ENCODE peak calls at places on chromosome 4, in nine cellular contexts. One of them, this sample, is unnamed.

GRCh38 chr4:47510506-47511143 is 25.6 kb downstream of the ATP10D start:
- DNase-seq in NCI-H1930: no peak
- DNase-seq in coronary artery: no peak
- DNase-seq in GM10248: peak; percentile 57
- DNase-seq in neural progenitor cell: no peak
- DNase-seq in nephron progenitor cell: no peak
- DNase-seq in breast epithelium: no peak
- DNase-seq in stimulated activated CD8-positive, alpha-beta memory T cell treated with anti-CD3 and anti-CD28 coated beads, Interleukin-2, amount 100 ng/mL, for 48 hours: no peak
- DNase-seq in choroid plexus epithelial cell: peak; percentile 62
- DNase-seq in this sample: no peak

GRCh38 chr4:153335665-153336064 is 8.8 kb upstream of the MND1 start:
- DNase-seq in NCI-H1930: no peak
- DNase-seq in coronary artery: no peak
- DNase-seq in GM10248: no peak
- DNase-seq in neural progenitor cell: no peak
- DNase-seq in nephron progenitor cell: no peak
- DNase-seq in breast epithelium: no peak
- DNase-seq in stimulated activated CD8-positive, alpha-beta memory T cell treated with anti-CD3 and anti-CD28 coated beads, Interleukin-2, amount 100 ng/mL, for 48 hours: no peak
- DNase-seq in choroid plexus epithelial cell: peak; percentile 24
- DNase-seq in this sample: no peak

GRCh38 chr4:74549936-74550335 is 105.0 kb downstream of the AREG start:
- DNase-seq in NCI-H1930: no peak
- DNase-seq in coronary artery: no peak
- DNase-seq in GM10248: no peak
- DNase-seq in neural progenitor cell: no peak
- DNase-seq in nephron progenitor cell: no peak
- DNase-seq in breast epithelium: no peak
- DNase-seq in stimulated activated CD8-positive, alpha-beta memory T cell treated with anti-CD3 and anti-CD28 coated beads, Interleukin-2, amount 100 ng/mL, for 48 hours: no peak
- DNase-seq in choroid plexus epithelial cell: peak; percentile 44
- DNase-seq in this sample: no peak

GRCh38 chr4:87038837-87039715 is 104.3 kb downstream of the AFF1 start:
- DNase-seq in NCI-H1930: no peak
- DNase-seq in coronary artery: peak; percentile 92
- DNase-seq in GM10248: no peak
- DNase-seq in neural progenitor cell: peak; percentile 95
- DNase-seq in nephron progenitor cell: peak; percentile 73
- DNase-seq in breast epithelium: peak; percentile 48
- DNase-seq in stimulated activated CD8-positive, alpha-beta memory T cell treated with anti-CD3 and anti-CD28 coated beads, Interleukin-2, amount 100 ng/mL, for 48 hours: no peak
- DNase-seq in choroid plexus epithelial cell: peak; percentile 82
- DNase-seq in this sample: peak; percentile 80

GRCh38 chr4:62018537-62018936 is 818.4 kb downstream of the ADGRL3 start:
- DNase-seq in NCI-H1930: no peak
- DNase-seq in coronary artery: no peak
- DNase-seq in GM10248: no peak
- DNase-seq in neural progenitor cell: peak; percentile 28
- DNase-seq in nephron progenitor cell: no peak
- DNase-seq in breast epithelium: no peak
- DNase-seq in stimulated activated CD8-positive, alpha-beta memory T cell treated with anti-CD3 and anti-CD28 coated beads, Interleukin-2, amount 100 ng/mL, for 48 hours: no peak
- DNase-seq in choroid plexus epithelial cell: no peak
- DNase-seq in this sample: no peak

GRCh38 chr4:120466429-120466828 is 399.8 kb upstream of the MAD2L1 start:
- DNase-seq in NCI-H1930: no peak
- DNase-seq in coronary artery: no peak
- DNase-seq in GM10248: no peak
- DNase-seq in neural progenitor cell: peak; percentile 78
- DNase-seq in nephron progenitor cell: peak; percentile 14
- DNase-seq in breast epithelium: no peak
- DNase-seq in stimulated activated CD8-positive, alpha-beta memory T cell treated with anti-CD3 and anti-CD28 coated beads, Interleukin-2, amount 100 ng/mL, for 48 hours: no peak
- DNase-seq in choroid plexus epithelial cell: no peak
- DNase-seq in this sample: peak; percentile 57

GRCh38 chr4:55323375-55323774 is 22.7 kb upstream of the SRD5A3 start:
- DNase-seq in NCI-H1930: no peak
- DNase-seq in coronary artery: no peak
- DNase-seq in GM10248: no peak
- DNase-seq in neural progenitor cell: no peak
- DNase-seq in nephron progenitor cell: no peak
- DNase-seq in breast epithelium: no peak
- DNase-seq in stimulated activated CD8-positive, alpha-beta memory T cell treated with anti-CD3 and anti-CD28 coated beads, Interleukin-2, amount 100 ng/mL, for 48 hours: no peak
- DNase-seq in choroid plexus epithelial cell: no peak
- DNase-seq in this sample: no peak

GRCh38 chr4:49000806-49001205 is 14.7 kb downstream of the CWH43 start:
- DNase-seq in NCI-H1930: no peak
- DNase-seq in coronary artery: no peak
- DNase-seq in GM10248: no peak
- DNase-seq in neural progenitor cell: no peak
- DNase-seq in nephron progenitor cell: no peak
- DNase-seq in breast epithelium: no peak
- DNase-seq in stimulated activated CD8-positive, alpha-beta memory T cell treated with anti-CD3 and anti-CD28 coated beads, Interleukin-2, amount 100 ng/mL, for 48 hours: no peak
- DNase-seq in choroid plexus epithelial cell: no peak
- DNase-seq in this sample: no peak

GRCh38 chr4:123505077-123505456 is 108.5 kb downstream of the SPRY1 start:
- DNase-seq in NCI-H1930: no peak
- DNase-seq in coronary artery: no peak
- DNase-seq in GM10248: no peak
- DNase-seq in neural progenitor cell: peak; percentile 27
- DNase-seq in nephron progenitor cell: no peak
- DNase-seq in breast epithelium: no peak
- DNase-seq in stimulated activated CD8-positive, alpha-beta memory T cell treated with anti-CD3 and anti-CD28 coated beads, Interleukin-2, amount 100 ng/mL, for 48 hours: no peak
- DNase-seq in choroid plexus epithelial cell: peak; percentile 66
- DNase-seq in this sample: no peak

GRCh38 chr4:152106113-152106763 is 345.4 kb upstream of the GATB start:
- DNase-seq in NCI-H1930: no peak
- DNase-seq in coronary artery: peak; percentile 80
- DNase-seq in GM10248: no peak
- DNase-seq in neural progenitor cell: no peak
- DNase-seq in nephron progenitor cell: no peak
- DNase-seq in breast epithelium: no peak
- DNase-seq in stimulated activated CD8-positive, alpha-beta memory T cell treated with anti-CD3 and anti-CD28 coated beads, Interleukin-2, amount 100 ng/mL, for 48 hours: no peak
- DNase-seq in choroid plexus epithelial cell: peak; percentile 86
- DNase-seq in this sample: no peak

GRCh38 chr4:142645478-142646108 is 200.5 kb downstream of the INPP4B start:
- DNase-seq in NCI-H1930: no peak
- DNase-seq in coronary artery: no peak
- DNase-seq in GM10248: no peak
- DNase-seq in neural progenitor cell: no peak
- DNase-seq in nephron progenitor cell: no peak
- DNase-seq in breast epithelium: no peak
- DNase-seq in stimulated activated CD8-positive, alpha-beta memory T cell treated with anti-CD3 and anti-CD28 coated beads, Interleukin-2, amount 100 ng/mL, for 48 hours: no peak
- DNase-seq in choroid plexus epithelial cell: peak; percentile 29
- DNase-seq in this sample: no peak

GRCh38 chr4:146051724-146052396 is 113.2 kb upstream of the ZNF827 start:
- DNase-seq in NCI-H1930: no peak
- DNase-seq in coronary artery: no peak
- DNase-seq in GM10248: no peak
- DNase-seq in neural progenitor cell: no peak
- DNase-seq in nephron progenitor cell: no peak
- DNase-seq in breast epithelium: no peak
- DNase-seq in stimulated activated CD8-positive, alpha-beta memory T cell treated with anti-CD3 and anti-CD28 coated beads, Interleukin-2, amount 100 ng/mL, for 48 hours: no peak
- DNase-seq in choroid plexus epithelial cell: peak; percentile 82
- DNase-seq in this sample: no peak

GRCh38 chr4:118034061-118034785 is at the start of gene NDST3:
- DNase-seq in NCI-H1930: peak; percentile 44
- DNase-seq in coronary artery: no peak
- DNase-seq in GM10248: peak; percentile 23
- DNase-seq in neural progenitor cell: peak; percentile 88
- DNase-seq in nephron progenitor cell: peak; percentile 62
- DNase-seq in breast epithelium: peak; percentile 27
- DNase-seq in stimulated activated CD8-positive, alpha-beta memory T cell treated with anti-CD3 and anti-CD28 coated beads, Interleukin-2, amount 100 ng/mL, for 48 hours: no peak
- DNase-seq in choroid plexus epithelial cell: peak; percentile 52
- DNase-seq in this sample: peak; percentile 62

GRCh38 chr4:156516698-156517097 is 454.9 kb downstream of the PDGFC start:
- DNase-seq in NCI-H1930: no peak
- DNase-seq in coronary artery: no peak
- DNase-seq in GM10248: no peak
- DNase-seq in neural progenitor cell: no peak
- DNase-seq in nephron progenitor cell: no peak
- DNase-seq in breast epithelium: no peak
- DNase-seq in stimulated activated CD8-positive, alpha-beta memory T cell treated with anti-CD3 and anti-CD28 coated beads, Interleukin-2, amount 100 ng/mL, for 48 hours: no peak
- DNase-seq in choroid plexus epithelial cell: peak; percentile 16
- DNase-seq in this sample: no peak

GRCh38 chr4:34731045-34731444 is 1513.3 kb downstream of the ARAP2 start:
- DNase-seq in NCI-H1930: no peak
- DNase-seq in coronary artery: no peak
- DNase-seq in GM10248: no peak
- DNase-seq in neural progenitor cell: no peak
- DNase-seq in nephron progenitor cell: no peak
- DNase-seq in breast epithelium: no peak
- DNase-seq in stimulated activated CD8-positive, alpha-beta memory T cell treated with anti-CD3 and anti-CD28 coated beads, Interleukin-2, amount 100 ng/mL, for 48 hours: no peak
- DNase-seq in choroid plexus epithelial cell: peak; percentile 61
- DNase-seq in this sample: no peak

This sample was measured in neuronal stem cell.